ENCODE peak calls at places on chromosomes 5 and 9, in seven cellular contexts. W is mesendoderm, T is AG09309, X is mucosa of descending colon, Y is astrocyte, E is OCI-LY7, H is bronchial epithelial cell. B is an unnamed sample.

GRCh38 chr9:27311184-27311583 is 14.2 kb upstream of the EQTN start:
- DNase-seq in E (no peak), X (no peak), Y (no peak), H (no peak), T (no peak), W (no peak), B (no peak)

GRCh38 chr9:120065151-120065550 is 514.8 kb downstream of the CDK5RAP2 start:
- DNase-seq in Y (no peak), W (no peak), T (no peak), H (no peak), E (no peak), X (no peak), B (no peak)

GRCh38 chr5:164360589-164360988 is 855.2 kb downstream of the MAT2B start:
- DNase-seq in Y (peak), W (no peak), E (no peak), T (no peak), X (no peak), H (no peak), B (no peak)

GRCh38 chr5:60343102-60343501 is 356.9 kb downstream of the DEPDC1B start:
- DNase-seq in Y (no peak), H (no peak), E (no peak), X (no peak), W (no peak), T (no peak), B (no peak)

GRCh38 chr9:18722882-18723281 is 248.9 kb downstream of the ADAMTSL1 start:
- DNase-seq in T (no peak), Y (no peak), X (no peak), H (no peak), E (no peak), W (no peak), B (no peak)

GRCh38 chr9:81669011-81669739 is 20.2 kb downstream of the TLE1 start:
- DNase-seq in W (no peak), H (no peak), E (no peak), Y (peak), T (no peak), X (no peak), B (no peak)

GRCh38 chr9:81395301-81396054 is 293.9 kb downstream of the TLE1 start:
- DNase-seq in X (no peak), E (no peak), W (no peak), H (no peak), T (no peak), Y (no peak), B (no peak)

GRCh38 chr9:93088656-93089015 is 7.4 kb upstream of the CARD19 start:
- DNase-seq in X (peak), Y (no peak), H (no peak), E (no peak), W (no peak), T (no peak), B (no peak)

GRCh38 chr5:151671979-151672378 is 14.7 kb downstream of the SPARC start:
- DNase-seq in W (no peak), H (peak), T (no peak), Y (peak), E (no peak), X (no peak), B (no peak)

GRCh38 chr5:176365663-176366574 is 632 bp downstream of the ARL10 start:
- DNase-seq in E (no peak), W (peak), H (peak), X (peak), T (peak), Y (peak), B (peak)

GRCh38 chr5:149575131-149575530 is 6.2 kb upstream of the ARHGEF37 start:
- DNase-seq in Y (no peak), W (no peak), X (no peak), E (no peak), H (no peak), T (no peak), B (no peak)
- H3K4me3 ChIP-seq in Y (no peak), W (no peak), X (no peak), E (no peak), H (no peak), T (no peak), B (no peak)

GRCh38 chr9:107222020-107222522 is 61.0 kb upstream of the RAD23B start:
- DNase-seq in Y (peak), H (peak), W (peak), T (no peak), X (no peak), E (no peak), B (no peak)
- H3K4me3 ChIP-seq in Y (peak), H (peak), W (no peak), T (no peak), X (no peak), E (no peak), B (no peak)

DNA sequence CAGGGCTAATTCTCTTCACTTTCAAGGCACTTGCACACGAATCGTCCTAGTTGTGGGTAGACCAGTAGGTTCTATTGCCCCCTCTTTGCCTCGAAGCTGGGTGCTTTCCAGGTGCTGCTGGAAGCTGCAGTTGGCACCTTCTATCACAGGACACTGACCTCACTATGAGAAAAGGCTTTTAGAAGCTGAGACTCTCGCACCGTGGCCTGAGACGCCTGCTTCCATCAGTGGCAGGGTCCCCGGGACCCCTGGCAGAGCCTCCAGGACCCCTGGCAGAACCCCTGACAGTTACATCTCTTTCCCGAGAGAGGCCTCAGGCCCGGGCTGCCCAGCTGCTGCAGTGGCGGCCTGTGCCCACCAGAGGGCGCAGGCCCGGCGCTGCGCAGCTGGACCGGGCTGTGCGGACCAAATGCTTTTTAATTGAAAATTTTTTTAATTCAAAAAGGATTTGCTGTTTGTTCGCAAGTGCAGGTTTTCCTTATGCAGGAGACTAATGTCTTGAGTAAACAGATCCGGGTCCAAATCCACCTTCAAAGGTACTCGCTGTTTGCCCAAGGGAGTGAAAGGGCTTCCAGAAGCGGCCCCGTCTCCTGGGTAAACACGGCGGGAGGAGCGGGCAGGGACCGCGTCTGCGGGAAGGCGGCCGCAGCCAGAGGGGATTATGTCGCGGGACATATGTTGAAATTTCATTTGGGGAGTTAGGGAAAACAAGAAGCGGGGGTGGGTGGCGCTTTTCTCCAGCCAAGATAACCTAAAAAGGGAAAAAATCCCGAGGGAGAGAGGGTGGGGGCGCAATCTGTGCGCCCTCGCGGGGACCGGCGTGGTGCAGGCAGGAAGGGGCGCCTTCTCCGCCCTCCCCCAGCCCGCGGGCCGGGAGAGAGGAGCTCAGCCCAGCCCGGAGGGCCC is 114.5 kb upstream of the LMX1B start:
- DNase-seq in W (peak), T (no peak), Y (no peak), X (no peak), E (peak), H (peak), B (peak)
- H3K4me3 ChIP-seq in W (peak), T (peak), Y (peak), X (no peak), E (peak), H (peak), B (peak)

DNA sequence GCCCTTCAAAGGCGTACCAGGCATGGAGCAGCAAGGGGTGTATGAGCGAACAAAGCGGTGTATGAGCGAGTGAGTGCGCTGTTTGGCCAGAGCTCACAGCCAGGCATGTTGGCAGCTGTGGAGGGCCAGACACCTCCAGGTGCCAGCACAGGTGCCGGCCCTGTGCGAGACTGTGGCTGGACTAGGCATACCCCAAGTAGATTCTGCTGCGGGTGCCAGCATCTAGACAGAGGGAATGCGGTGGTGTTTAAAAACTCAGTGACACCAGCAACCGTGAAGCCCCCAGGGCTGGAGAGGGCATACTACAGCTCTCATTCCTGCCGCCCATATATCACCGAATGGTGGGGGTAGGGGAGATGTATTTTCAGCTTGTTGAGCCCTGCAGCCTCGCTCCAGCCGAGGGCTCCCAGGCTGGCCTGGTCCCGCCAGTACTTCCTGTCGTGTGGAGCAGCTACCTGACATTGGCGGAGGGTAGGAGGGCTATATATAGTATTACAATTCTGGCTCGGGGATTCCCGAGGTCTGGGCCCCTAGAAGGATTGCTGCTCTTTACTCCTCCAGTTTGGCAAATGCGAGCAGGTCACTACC is 1829.6 kb upstream of the NUDT12 start:
- DNase-seq in W (no peak), H (no peak), Y (no peak), T (no peak), E (no peak), X (peak), B (peak)
- H3K4me3 ChIP-seq in W (no peak), H (no peak), Y (no peak), T (no peak), E (no peak), X (no peak), B (no peak)

DNA sequence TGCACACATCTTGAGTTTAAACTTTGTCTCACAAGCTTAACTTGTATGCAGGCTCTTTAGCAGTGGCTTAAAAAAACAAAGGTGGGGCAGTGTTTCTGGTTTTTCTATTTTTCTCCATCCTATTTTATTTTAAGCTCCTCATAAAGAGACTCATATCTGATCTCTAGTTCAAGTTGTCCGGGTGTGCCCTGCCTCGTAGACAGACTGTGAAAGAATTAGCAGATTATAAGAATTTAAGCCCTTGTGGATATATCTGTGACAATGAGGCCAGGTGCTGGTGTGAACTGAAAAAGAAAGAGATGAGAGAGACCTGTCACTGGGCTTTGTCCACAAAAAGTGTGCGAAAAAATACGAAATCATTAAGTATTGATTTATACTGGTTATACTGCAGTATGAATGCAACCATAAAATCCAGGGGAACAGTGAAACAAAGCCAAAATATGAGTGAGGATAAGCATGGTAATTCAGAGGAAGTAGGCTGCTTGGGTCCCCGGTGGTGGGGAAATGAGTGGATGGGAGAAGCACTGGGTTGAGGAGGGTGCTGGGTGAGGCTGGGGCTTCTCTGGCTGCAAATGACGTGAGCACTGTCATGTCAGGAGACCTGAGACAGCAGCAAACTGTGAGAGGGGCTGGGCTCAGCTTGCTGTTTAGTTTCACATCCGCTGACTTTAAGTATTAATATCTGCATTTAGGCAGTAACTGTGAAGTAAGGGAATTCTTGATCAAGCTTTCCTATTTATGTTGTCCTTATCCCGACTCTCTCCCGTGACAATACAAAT is 179.7 kb upstream of the ANKRD55 start:
- DNase-seq in E (peak), X (peak), H (no peak), Y (no peak), W (no peak), T (no peak), B (peak)
- H3K4me3 ChIP-seq in E (peak), X (no peak), H (no peak), Y (no peak), W (no peak), T (no peak), B (no peak)

DNA sequence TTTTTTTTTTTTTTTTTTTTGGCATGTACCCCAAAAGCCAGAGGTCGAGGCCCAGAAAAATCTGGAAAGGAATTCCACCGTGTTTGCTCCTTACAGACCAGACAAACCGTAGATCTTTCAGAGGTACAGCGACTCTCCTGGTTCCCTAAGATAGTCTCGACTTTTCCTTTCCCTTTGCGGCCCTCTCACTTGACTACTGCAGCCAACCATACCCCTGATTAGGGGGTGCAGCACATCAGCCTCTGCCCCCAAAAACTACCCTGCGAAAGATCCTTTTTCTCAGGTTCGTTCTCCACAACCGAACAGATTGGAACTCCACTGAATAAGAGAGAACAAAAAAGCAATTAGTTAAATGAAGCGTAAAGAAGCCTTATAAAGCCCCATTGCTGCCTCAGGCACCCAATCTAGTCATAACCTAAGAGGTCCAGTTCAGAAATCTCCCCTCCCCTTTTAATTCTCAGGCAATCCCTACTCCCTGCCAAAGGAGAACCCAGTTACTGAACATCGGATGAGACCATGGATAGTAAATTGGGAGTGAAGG is 376 bp upstream of the TICAM2 start:
- DNase-seq in H (peak), T (no peak), X (no peak), W (no peak), Y (peak), E (no peak), B (no peak)
- H3K4me3 ChIP-seq in H (peak), T (peak), X (no peak), W (no peak), Y (peak), E (peak), B (peak)